ENCODE peak calls at places on chromosomes 2 and 18, in six cellular contexts. One of them, this sample, is unnamed.

GRCh38 chr2:72104821-72105588 is 42.7 kb downstream of the CYP26B1 start:
- DNase-seq in pancreas: no peak
- DNase-seq in fibroblast of lung: no peak
- DNase-seq in tibial artery: peak; percentile 54
- DNase-seq in foreskin keratinocyte: no peak
- DNase-seq in heart right ventricle: no peak
- DNase-seq in this sample: no peak

GRCh38 chr2:130728549-130729310 is at the start of gene GPR148:
- DNase-seq in pancreas: no peak
- DNase-seq in fibroblast of lung: no peak
- DNase-seq in tibial artery: no peak
- DNase-seq in foreskin keratinocyte: no peak
- DNase-seq in heart right ventricle: no peak
- DNase-seq in this sample: no peak

GRCh38 chr2:218405365-218406208 is 5.9 kb downstream of the CTDSP1 start:
- DNase-seq in pancreas: peak; percentile 66
- DNase-seq in fibroblast of lung: no peak
- DNase-seq in tibial artery: peak; percentile 79
- DNase-seq in foreskin keratinocyte: no peak
- DNase-seq in heart right ventricle: peak; percentile 45
- DNase-seq in this sample: peak; percentile 59

GRCh38 chr2:159515482-159515881 is 100.9 kb downstream of the BAZ2B start:
- DNase-seq in pancreas: no peak
- DNase-seq in fibroblast of lung: no peak
- DNase-seq in tibial artery: no peak
- DNase-seq in foreskin keratinocyte: no peak
- DNase-seq in heart right ventricle: no peak
- DNase-seq in this sample: no peak

GRCh38 chr18:3671181-3671580 is 221.2 kb downstream of the TGIF1 start:
- DNase-seq in pancreas: no peak
- DNase-seq in fibroblast of lung: no peak
- DNase-seq in tibial artery: no peak
- DNase-seq in foreskin keratinocyte: no peak
- DNase-seq in heart right ventricle: no peak
- DNase-seq in this sample: no peak

GRCh38 chr18:59044855-59045254 is 94.8 kb upstream of the SEC11C start:
- DNase-seq in pancreas: no peak
- DNase-seq in fibroblast of lung: no peak
- DNase-seq in tibial artery: no peak
- DNase-seq in foreskin keratinocyte: no peak
- DNase-seq in heart right ventricle: no peak
- DNase-seq in this sample: no peak

GRCh38 chr2:60518567-60518966 is 34.9 kb downstream of the BCL11A start:
- DNase-seq in pancreas: no peak
- DNase-seq in fibroblast of lung: no peak
- DNase-seq in tibial artery: no peak
- DNase-seq in foreskin keratinocyte: no peak
- DNase-seq in heart right ventricle: no peak
- DNase-seq in this sample: no peak

GRCh38 chr2:219402665-219403515 is 15.2 kb upstream of the DNPEP start:
- DNase-seq in pancreas: no peak
- DNase-seq in fibroblast of lung: peak; percentile 76
- DNase-seq in tibial artery: peak; percentile 79
- DNase-seq in foreskin keratinocyte: peak; percentile 21
- DNase-seq in heart right ventricle: peak; percentile 75
- DNase-seq in this sample: peak; percentile 62

GRCh38 chr2:230230087-230230486 is 4.6 kb downstream of the SP140 start:
- DNase-seq in pancreas: no peak
- DNase-seq in fibroblast of lung: peak; percentile 94
- DNase-seq in tibial artery: no peak
- DNase-seq in foreskin keratinocyte: peak; percentile 20
- DNase-seq in heart right ventricle: no peak
- DNase-seq in this sample: no peak

GRCh38 chr2:3535794-3536681 is 16.7 kb upstream of the ADI1 start:
- DNase-seq in pancreas: peak; percentile 54
- DNase-seq in fibroblast of lung: peak; percentile 93
- DNase-seq in tibial artery: peak; percentile 85
- DNase-seq in foreskin keratinocyte: peak; percentile 85
- DNase-seq in heart right ventricle: peak; percentile 65
- DNase-seq in this sample: peak; percentile 75

GRCh38 chr2:229922449-229923386 is at the start of gene FBXO36:
- DNase-seq in pancreas: peak; percentile 91
- DNase-seq in fibroblast of lung: peak; percentile 64
- DNase-seq in tibial artery: no peak
- DNase-seq in foreskin keratinocyte: peak; percentile 63
- DNase-seq in heart right ventricle: no peak
- DNase-seq in this sample: peak; percentile 92

GRCh38 chr2:151984424-151984823 is 114.4 kb downstream of the CACNB4 start:
- DNase-seq in pancreas: no peak
- DNase-seq in fibroblast of lung: no peak
- DNase-seq in tibial artery: no peak
- DNase-seq in foreskin keratinocyte: no peak
- DNase-seq in heart right ventricle: no peak
- DNase-seq in this sample: no peak

GRCh38 chr2:12430036-12430795 is 286.5 kb upstream of the TRIB2 start:
- DNase-seq in pancreas: no peak
- DNase-seq in fibroblast of lung: peak; percentile 73
- DNase-seq in tibial artery: no peak
- DNase-seq in foreskin keratinocyte: peak; percentile 45
- DNase-seq in heart right ventricle: no peak
- DNase-seq in this sample: no peak

GRCh38 chr2:54500404-54501147 is 44.4 kb downstream of the SPTBN1 start:
- DNase-seq in pancreas: no peak
- DNase-seq in fibroblast of lung: no peak
- DNase-seq in tibial artery: no peak
- DNase-seq in foreskin keratinocyte: no peak
- DNase-seq in heart right ventricle: no peak
- DNase-seq in this sample: no peak

GRCh38 chr2:233845301-233846060 is 8.9 kb downstream of the HJURP start:
- DNase-seq in pancreas: no peak
- DNase-seq in fibroblast of lung: no peak
- DNase-seq in tibial artery: no peak
- DNase-seq in foreskin keratinocyte: no peak
- DNase-seq in heart right ventricle: no peak
- DNase-seq in this sample: no peak

GRCh38 chr2:232551289-232551688 is 800 bp downstream of the EIF4E2 start:
- DNase-seq in pancreas: no peak
- DNase-seq in fibroblast of lung: no peak
- DNase-seq in tibial artery: no peak
- DNase-seq in foreskin keratinocyte: no peak
- DNase-seq in heart right ventricle: no peak
- DNase-seq in this sample: no peak

GRCh38 chr2:46230115-46230571 is 67.1 kb upstream of the EPAS1 start:
- DNase-seq in pancreas: no peak
- DNase-seq in fibroblast of lung: peak; percentile 11
- DNase-seq in tibial artery: peak; percentile 85
- DNase-seq in foreskin keratinocyte: no peak
- DNase-seq in heart right ventricle: peak; percentile 23
- DNase-seq in this sample: peak; percentile 87

GRCh38 chr2:96917008-96917575 is 47.2 kb upstream of the SEMA4C start:
- DNase-seq in pancreas: no peak
- DNase-seq in fibroblast of lung: peak; percentile 18
- DNase-seq in tibial artery: no peak
- DNase-seq in foreskin keratinocyte: no peak
- DNase-seq in heart right ventricle: no peak
- DNase-seq in this sample: no peak

GRCh38 chr2:118832791-118833715 is 14.4 kb downstream of the EN1 start:
- DNase-seq in pancreas: no peak
- DNase-seq in fibroblast of lung: no peak
- DNase-seq in tibial artery: no peak
- DNase-seq in foreskin keratinocyte: no peak
- DNase-seq in heart right ventricle: no peak
- DNase-seq in this sample: no peak

GRCh38 chr2:183112575-183112974 is 11.7 kb upstream of the NUP35 start:
- DNase-seq in pancreas: no peak
- DNase-seq in fibroblast of lung: peak; percentile 9
- DNase-seq in tibial artery: no peak
- DNase-seq in foreskin keratinocyte: no peak
- DNase-seq in heart right ventricle: no peak
- DNase-seq in this sample: no peak

GRCh38 chr2:12202702-12203101 is 456.3 kb downstream of the LPIN1 start:
- DNase-seq in pancreas: no peak
- DNase-seq in fibroblast of lung: peak; percentile 9
- DNase-seq in tibial artery: no peak
- DNase-seq in foreskin keratinocyte: no peak
- DNase-seq in heart right ventricle: peak; percentile 36
- DNase-seq in this sample: no peak

GRCh38 chr18:55452123-55452611 is 135.8 kb downstream of the TCF4 start:
- DNase-seq in pancreas: no peak
- DNase-seq in fibroblast of lung: peak; percentile 36
- DNase-seq in tibial artery: no peak
- DNase-seq in foreskin keratinocyte: peak; percentile 63
- DNase-seq in heart right ventricle: no peak
- DNase-seq in this sample: no peak

GRCh38 chr2:160087854-160088745 is 25.7 kb upstream of the PLA2R1 start:
- DNase-seq in pancreas: no peak
- DNase-seq in fibroblast of lung: no peak
- DNase-seq in tibial artery: no peak
- DNase-seq in foreskin keratinocyte: no peak
- DNase-seq in heart right ventricle: no peak
- DNase-seq in this sample: no peak

DNA sequence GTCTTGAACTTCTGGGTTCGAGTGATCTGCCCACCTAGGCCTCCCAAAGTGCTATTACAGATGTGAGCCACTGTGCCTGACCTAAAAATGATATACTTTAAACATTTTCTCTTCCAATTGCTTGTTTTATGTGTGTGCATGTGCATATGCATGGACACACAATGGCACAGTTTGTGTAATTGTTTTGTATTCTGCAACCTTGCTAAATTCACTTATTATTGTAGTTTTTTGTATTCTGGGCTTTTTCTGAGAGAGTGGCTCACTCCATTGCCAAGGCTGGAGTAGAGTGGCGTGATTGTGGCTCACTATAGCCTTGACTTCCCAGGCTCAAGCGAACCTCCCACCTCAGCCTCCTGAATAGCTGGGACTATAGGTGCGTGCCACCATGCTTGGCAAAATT is 8.1 kb downstream of the HAT1 start:
- DNase-seq in pancreas: no peak
- DNase-seq in fibroblast of lung: no peak
- DNase-seq in tibial artery: no peak
- DNase-seq in foreskin keratinocyte: no peak
- DNase-seq in heart right ventricle: no peak
- DNase-seq in this sample: no peak
- H3K27ac ChIP-seq in pancreas: no peak overlapping the region
- H3K27ac ChIP-seq in fibroblast of lung: no peak overlapping the region
- H3K27ac ChIP-seq in tibial artery: no peak overlapping the region
- H3K27ac ChIP-seq in foreskin keratinocyte: no peak overlapping the region
- H3K27ac ChIP-seq in heart right ventricle: no peak overlapping the region
- H3K27ac ChIP-seq in this sample: no peak overlapping the region

GRCh38 chr2:9250498-9251153 is 44.0 kb downstream of the ASAP2 start:
- DNase-seq in pancreas: no peak
- DNase-seq in fibroblast of lung: no peak
- DNase-seq in tibial artery: no peak
- DNase-seq in foreskin keratinocyte: peak; percentile 50
- DNase-seq in heart right ventricle: no peak
- DNase-seq in this sample: no peak
- H3K27ac ChIP-seq in pancreas: no peak overlapping the region
- H3K27ac ChIP-seq in fibroblast of lung: peak overlapping the region; percentile 34
- H3K27ac ChIP-seq in tibial artery: peak overlapping the region; percentile 23
- H3K27ac ChIP-seq in foreskin keratinocyte: peak overlapping the region; percentile 82
- H3K27ac ChIP-seq in heart right ventricle: peak overlapping the region; percentile 34
- H3K27ac ChIP-seq in this sample: no peak overlapping the region

GRCh38 chr2:197805598-197806316 is 1.4 kb downstream of the PLCL1 start:
- DNase-seq in pancreas: no peak
- DNase-seq in fibroblast of lung: peak; percentile 14
- DNase-seq in tibial artery: no peak
- DNase-seq in foreskin keratinocyte: no peak
- DNase-seq in heart right ventricle: no peak
- DNase-seq in this sample: no peak
- H3K27ac ChIP-seq in pancreas: no peak overlapping the region
- H3K27ac ChIP-seq in fibroblast of lung: no peak overlapping the region
- H3K27ac ChIP-seq in tibial artery: peak overlapping the region; percentile 92
- H3K27ac ChIP-seq in foreskin keratinocyte: no peak overlapping the region
- H3K27ac ChIP-seq in heart right ventricle: peak overlapping the region; percentile 83
- H3K27ac ChIP-seq in this sample: no peak overlapping the region

GRCh38 chr2:200703926-200704637 is 107.6 kb upstream of the BZW1 start:
- DNase-seq in pancreas: no peak
- DNase-seq in fibroblast of lung: no peak
- DNase-seq in tibial artery: no peak
- DNase-seq in foreskin keratinocyte: no peak
- DNase-seq in heart right ventricle: no peak
- DNase-seq in this sample: no peak
- H3K27ac ChIP-seq in pancreas: no peak overlapping the region
- H3K27ac ChIP-seq in fibroblast of lung: no peak overlapping the region
- H3K27ac ChIP-seq in tibial artery: no peak overlapping the region
- H3K27ac ChIP-seq in foreskin keratinocyte: no peak overlapping the region
- H3K27ac ChIP-seq in heart right ventricle: no peak overlapping the region
- H3K27ac ChIP-seq in this sample: peak overlapping the region; percentile 88

DNA sequence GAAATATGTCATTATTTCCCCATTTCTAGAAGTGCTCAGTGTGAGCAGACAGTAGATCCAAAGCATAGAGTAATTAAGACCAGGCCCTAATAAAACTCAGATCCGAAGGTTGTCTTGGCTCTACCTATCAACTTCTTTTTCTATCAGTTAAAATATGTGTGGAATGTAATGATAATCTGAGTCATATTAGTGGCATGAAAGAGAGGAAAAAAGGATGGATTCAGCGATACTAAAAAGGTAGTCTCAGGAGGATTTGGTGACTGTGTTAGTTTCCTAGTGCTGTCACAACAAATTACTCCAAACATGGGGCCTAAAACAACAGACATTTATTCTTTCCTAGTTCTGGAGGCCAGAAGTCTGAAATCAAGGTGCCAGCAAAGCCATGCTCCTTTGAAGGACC is 103.7 kb upstream of the NABP1 start:
- DNase-seq in pancreas: no peak
- DNase-seq in fibroblast of lung: peak; percentile 47
- DNase-seq in tibial artery: no peak
- DNase-seq in foreskin keratinocyte: no peak
- DNase-seq in heart right ventricle: no peak
- DNase-seq in this sample: no peak
- H3K27ac ChIP-seq in pancreas: no peak overlapping the region
- H3K27ac ChIP-seq in fibroblast of lung: no peak overlapping the region
- H3K27ac ChIP-seq in tibial artery: no peak overlapping the region
- H3K27ac ChIP-seq in foreskin keratinocyte: no peak overlapping the region
- H3K27ac ChIP-seq in heart right ventricle: no peak overlapping the region
- H3K27ac ChIP-seq in this sample: no peak overlapping the region

DNA sequence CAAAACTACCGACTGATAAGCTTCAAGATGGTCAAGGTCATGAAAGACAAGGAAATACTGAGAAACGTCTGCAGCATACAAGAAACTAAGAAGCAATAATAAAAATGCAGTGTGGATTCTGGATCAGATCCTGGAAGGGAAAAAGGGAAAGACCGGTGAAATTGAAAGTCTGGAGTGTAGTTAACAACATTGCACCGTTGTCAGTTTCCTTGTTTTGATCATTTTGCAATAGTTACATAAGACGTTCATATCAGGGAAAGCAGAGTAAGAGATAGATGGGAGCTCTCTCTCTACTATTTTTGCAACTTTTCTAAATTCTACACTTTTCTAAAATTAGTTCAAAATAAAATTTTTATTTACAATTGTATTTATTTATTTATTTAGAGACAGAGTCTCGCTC is 15.0 kb upstream of the ZNF407 start:
- DNase-seq in pancreas: no peak
- DNase-seq in fibroblast of lung: no peak
- DNase-seq in tibial artery: no peak
- DNase-seq in foreskin keratinocyte: no peak
- DNase-seq in heart right ventricle: no peak
- DNase-seq in this sample: no peak
- H3K27ac ChIP-seq in pancreas: no peak overlapping the region
- H3K27ac ChIP-seq in fibroblast of lung: no peak overlapping the region
- H3K27ac ChIP-seq in tibial artery: no peak overlapping the region
- H3K27ac ChIP-seq in foreskin keratinocyte: no peak overlapping the region
- H3K27ac ChIP-seq in heart right ventricle: no peak overlapping the region
- H3K27ac ChIP-seq in this sample: no peak overlapping the region